ENCODE peak calls at places on chromosomes 4 and X, in eight cellular contexts. A is sigmoid colon; X is NCI-H460; I is NCI-H1694 treated with DMSO at 0.1 percent for 48 hours; K is fibroblast of mammary gland; N is fibroblast of the aortic adventitia; B is activated T-cell treated with anti-CD3 and anti-CD28 coated beads, Interleukin-2, amount 50 U/mL, for 72 hours; Z is activated T-helper 1 cell treated with anti-CD3 and anti-CD28 coated beads, Interleukin-12 subunit alpha, Interleukin-12 subunit beta, Interleukin-2, Interleukin-4 antibody, amounts not matched to agents 30 ng/mL and 10 ng/mL and 1 ng/mL, durations not matched to agents 14 hours and 24 hours and 36 hours. S is an unnamed sample.

GRCh38 chr4:40526741-40527140 is 102.9 kb downstream of the RBM47 start:
- DNase-seq in B (no peak), K (no peak), I (no peak), X (no peak), Z (no peak), A (no peak), N (no peak), S (no peak)

GRCh38 chr4:52199574-52200338 is 148.7 kb downstream of the SPATA18 start:
- DNase-seq in A (no peak), N (peak), X (peak), B (no peak), K (peak), Z (no peak), I (no peak), S (peak)

GRCh38 chrX:52270453-52271116 is 85.9 kb downstream of the MAGED4 start:
- DNase-seq in K (no peak), Z (no peak), A (no peak), B (no peak), N (no peak), X (no peak), I (no peak), S (no peak)

GRCh38 chr4:7285244-7286122 is 93.1 kb downstream of the SORCS2 start:
- DNase-seq in N (no peak), K (no peak), I (peak), X (no peak), A (no peak), B (no peak), Z (no peak), S (no peak)

GRCh38 chrX:74179071-74179470 is 124.9 kb upstream of the ZCCHC13 start:
- DNase-seq in Z (no peak), B (no peak), X (no peak), A (no peak), N (peak), K (peak), I (no peak), S (peak)

GRCh38 chr4:127888559-127888958 is 7.9 kb downstream of the PLK4 start:
- DNase-seq in I (peak), B (no peak), K (no peak), N (no peak), A (no peak), Z (no peak), X (no peak), S (no peak)

GRCh38 chr4:56821394-56822263 is at the start of gene SPINK2:
- DNase-seq in A (no peak), B (peak), Z (peak), X (peak), K (no peak), N (no peak), I (no peak), S (peak)

GRCh38 chrX:134603806-134604700 is 54.2 kb downstream of the PLAC1 start:
- DNase-seq in B (no peak), K (peak), I (no peak), Z (no peak), N (peak), X (peak), A (no peak), S (peak)

GRCh38 chrX:48468693-48469691 is 1.1 kb downstream of the SLC38A5 start:
- DNase-seq in Z (no peak), K (no peak), B (peak), N (no peak), A (peak), X (peak), I (peak), S (no peak)

GRCh38 chrX:120145295-120145925 is 13.0 kb upstream of the RHOXF2 start:
- DNase-seq in Z (no peak), X (no peak), A (no peak), N (no peak), B (no peak), I (no peak), K (no peak), S (no peak)

S was measured in A549.